ENCODE peak calls at places on chromosomes 13 and 19, in five cellular contexts. One of them, this sample, is unnamed.

GRCh38 chr13:35356572-35356971 is 119.9 kb downstream of the MAB21L1 start:
- DNase-seq in endothelial cell of umbilical vein: peak
- DNase-seq in hepatocyte: no peak
- DNase-seq in neural progenitor cell: no peak
- DNase-seq in mammary epithelial cell: no peak
- DNase-seq in this sample: no peak

GRCh38 chr19:35000647-35001501 is 751 bp downstream of the GRAMD1A start:
- DNase-seq in hepatocyte: peak
- DNase-seq in neural progenitor cell: peak
- DNase-seq in endothelial cell of umbilical vein: peak
- DNase-seq in mammary epithelial cell: peak
- DNase-seq in this sample: peak

GRCh38 chr19:13959962-13960862 is 7.9 kb downstream of the DCAF15 start:
- DNase-seq in endothelial cell of umbilical vein: no peak
- DNase-seq in neural progenitor cell: peak
- DNase-seq in mammary epithelial cell: no peak
- DNase-seq in hepatocyte: peak
- DNase-seq in this sample: peak

GRCh38 chr13:100637380-100637779 is 37.2 kb downstream of the TMTC4 start:
- DNase-seq in neural progenitor cell: no peak
- DNase-seq in hepatocyte: no peak
- DNase-seq in mammary epithelial cell: no peak
- DNase-seq in endothelial cell of umbilical vein: no peak
- DNase-seq in this sample: no peak

GRCh38 chr19:1026189-1027019 is at the start of gene CNN2:
- DNase-seq in neural progenitor cell: peak
- DNase-seq in mammary epithelial cell: peak
- DNase-seq in hepatocyte: peak
- DNase-seq in endothelial cell of umbilical vein: peak
- DNase-seq in this sample: peak

GRCh38 chr19:17841810-17842662 is 5.7 kb downstream of the JAK3 start:
- DNase-seq in mammary epithelial cell: peak
- DNase-seq in neural progenitor cell: peak
- DNase-seq in hepatocyte: peak
- DNase-seq in endothelial cell of umbilical vein: peak
- DNase-seq in this sample: peak

GRCh38 chr13:95643814-95644598 is 500 bp downstream of the DZIP1 start:
- DNase-seq in neural progenitor cell: peak
- DNase-seq in mammary epithelial cell: peak
- DNase-seq in hepatocyte: peak
- DNase-seq in endothelial cell of umbilical vein: peak
- DNase-seq in this sample: peak

GRCh38 chr13:101978546-101979315 is 423.1 kb downstream of the FGF14 start:
- DNase-seq in endothelial cell of umbilical vein: no peak
- DNase-seq in mammary epithelial cell: no peak
- DNase-seq in neural progenitor cell: no peak
- DNase-seq in hepatocyte: no peak
- DNase-seq in this sample: no peak

GRCh38 chr19:7965259-7965841 is 21.9 kb upstream of the TIMM44 start:
- DNase-seq in neural progenitor cell: no peak
- DNase-seq in hepatocyte: no peak
- DNase-seq in endothelial cell of umbilical vein: no peak
- DNase-seq in mammary epithelial cell: no peak
- DNase-seq in this sample: no peak

GRCh38 chr19:13461536-13461935 is 44.7 kb downstream of the CACNA1A start:
- DNase-seq in endothelial cell of umbilical vein: no peak
- DNase-seq in mammary epithelial cell: no peak
- DNase-seq in neural progenitor cell: peak
- DNase-seq in hepatocyte: no peak
- DNase-seq in this sample: no peak

GRCh38 chr19:39858541-39858940 is 12.4 kb upstream of the FBL start:
- DNase-seq in endothelial cell of umbilical vein: no peak
- DNase-seq in neural progenitor cell: peak
- DNase-seq in mammary epithelial cell: no peak
- DNase-seq in hepatocyte: peak
- DNase-seq in this sample: no peak

GRCh38 chr19:40717325-40717879 is 490 bp downstream of the ITPKC start:
- DNase-seq in endothelial cell of umbilical vein: no peak
- DNase-seq in neural progenitor cell: no peak
- DNase-seq in hepatocyte: no peak
- DNase-seq in mammary epithelial cell: no peak
- DNase-seq in this sample: no peak

GRCh38 chr13:32316030-32316344 is 679 bp downstream of the BRCA2 start:
- DNase-seq in hepatocyte: no peak
- DNase-seq in endothelial cell of umbilical vein: no peak
- DNase-seq in neural progenitor cell: peak
- DNase-seq in mammary epithelial cell: no peak
- DNase-seq in this sample: no peak

GRCh38 chr13:51229731-51230130 is 7.5 kb downstream of the FAM124A start:
- DNase-seq in mammary epithelial cell: no peak
- DNase-seq in neural progenitor cell: peak
- DNase-seq in endothelial cell of umbilical vein: peak
- DNase-seq in hepatocyte: no peak
- DNase-seq in this sample: no peak

GRCh38 chr13:77533875-77534788 is 1.4 kb upstream of the SCEL start:
- DNase-seq in neural progenitor cell: no peak
- DNase-seq in mammary epithelial cell: no peak
- DNase-seq in hepatocyte: no peak
- DNase-seq in endothelial cell of umbilical vein: no peak
- DNase-seq in this sample: no peak

GRCh38 chr19:41886761-41887710 is 4.1 kb downstream of the ARHGEF1 start:
- DNase-seq in mammary epithelial cell: peak
- DNase-seq in hepatocyte: no peak
- DNase-seq in neural progenitor cell: no peak
- DNase-seq in endothelial cell of umbilical vein: no peak
- DNase-seq in this sample: no peak

GRCh38 chr13:38785490-38785889 is 98.6 kb downstream of the FREM2 start:
- DNase-seq in hepatocyte: no peak
- DNase-seq in neural progenitor cell: no peak
- DNase-seq in endothelial cell of umbilical vein: no peak
- DNase-seq in mammary epithelial cell: no peak
- DNase-seq in this sample: no peak

GRCh38 chr19:50327013-50327412 is 2.2 kb downstream of the KCNC3 start:
- DNase-seq in neural progenitor cell: no peak
- DNase-seq in mammary epithelial cell: no peak
- DNase-seq in endothelial cell of umbilical vein: no peak
- DNase-seq in hepatocyte: no peak
- DNase-seq in this sample: no peak

GRCh38 chr13:111488466-111489132 is 168.2 kb downstream of the TEX29 start:
- DNase-seq in hepatocyte: no peak
- DNase-seq in mammary epithelial cell: no peak
- DNase-seq in endothelial cell of umbilical vein: no peak
- DNase-seq in neural progenitor cell: no peak
- DNase-seq in this sample: no peak

GRCh38 chr19:57437931-57438330 is 2.8 kb downstream of the ZNF749 start:
- DNase-seq in neural progenitor cell: no peak
- DNase-seq in mammary epithelial cell: no peak
- DNase-seq in hepatocyte: no peak
- DNase-seq in endothelial cell of umbilical vein: no peak
- DNase-seq in this sample: peak

GRCh38 chr13:28059214-28059613 is 41.2 kb downstream of the FLT3 start:
- DNase-seq in hepatocyte: peak
- DNase-seq in endothelial cell of umbilical vein: peak
- DNase-seq in mammary epithelial cell: peak
- DNase-seq in neural progenitor cell: peak
- DNase-seq in this sample: peak

DNA sequence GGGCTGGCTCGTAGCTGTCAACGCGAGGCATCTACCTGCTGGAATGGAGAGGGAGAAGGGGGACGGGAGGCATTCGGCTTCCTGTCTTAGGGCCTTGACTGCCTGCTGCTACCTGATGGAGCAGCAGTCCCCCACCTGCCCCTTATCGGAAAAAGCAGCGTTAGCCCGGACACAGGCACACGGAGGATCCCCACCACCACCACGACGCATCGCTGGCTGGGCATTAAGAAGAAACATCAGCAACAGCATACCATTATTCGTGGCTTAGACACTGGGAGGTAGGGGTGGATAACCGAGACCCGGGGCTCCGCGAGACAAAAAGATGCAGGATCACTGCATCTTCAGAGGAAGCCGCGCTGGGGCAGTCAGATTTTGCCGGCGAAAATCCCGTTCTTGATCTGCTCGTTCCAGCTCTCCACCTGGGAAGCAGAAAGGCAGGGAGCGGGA is 1.1 kb downstream of the COX6B2 start:
- DNase-seq in neural progenitor cell: no peak
- DNase-seq in hepatocyte: no peak
- DNase-seq in endothelial cell of umbilical vein: no peak
- DNase-seq in mammary epithelial cell: peak
- DNase-seq in this sample: no peak
- TF ChIP-seq EZH2 in neural progenitor cell: peak
- TF ChIP-seq EZH2 in hepatocyte: no peak
- TF ChIP-seq EZH2 in endothelial cell of umbilical vein: peak
- TF ChIP-seq EZH2 in mammary epithelial cell: no peak
- TF ChIP-seq EZH2 in this sample: peak

GRCh38 chr13:76020421-76020955 is 384.4 kb downstream of the LMO7 start:
- DNase-seq in hepatocyte: no peak
- DNase-seq in mammary epithelial cell: no peak
- DNase-seq in neural progenitor cell: no peak
- DNase-seq in endothelial cell of umbilical vein: no peak
- DNase-seq in this sample: no peak

GRCh38 chr13:76027131-76027530 is 391.0 kb downstream of the LMO7 start:
- DNase-seq in mammary epithelial cell: no peak
- DNase-seq in endothelial cell of umbilical vein: no peak
- DNase-seq in neural progenitor cell: peak
- DNase-seq in hepatocyte: no peak
- DNase-seq in this sample: no peak

GRCh38 chr13:76025392-76025791 is 389.3 kb downstream of the LMO7 start:
- DNase-seq in endothelial cell of umbilical vein: no peak
- DNase-seq in neural progenitor cell: no peak
- DNase-seq in hepatocyte: no peak
- DNase-seq in mammary epithelial cell: no peak
- DNase-seq in this sample: no peak

GRCh38 chr13:76023644-76024043 is 387.5 kb downstream of the LMO7 start:
- DNase-seq in neural progenitor cell: no peak
- DNase-seq in mammary epithelial cell: peak
- DNase-seq in endothelial cell of umbilical vein: no peak
- DNase-seq in hepatocyte: no peak
- DNase-seq in this sample: peak

DNA sequence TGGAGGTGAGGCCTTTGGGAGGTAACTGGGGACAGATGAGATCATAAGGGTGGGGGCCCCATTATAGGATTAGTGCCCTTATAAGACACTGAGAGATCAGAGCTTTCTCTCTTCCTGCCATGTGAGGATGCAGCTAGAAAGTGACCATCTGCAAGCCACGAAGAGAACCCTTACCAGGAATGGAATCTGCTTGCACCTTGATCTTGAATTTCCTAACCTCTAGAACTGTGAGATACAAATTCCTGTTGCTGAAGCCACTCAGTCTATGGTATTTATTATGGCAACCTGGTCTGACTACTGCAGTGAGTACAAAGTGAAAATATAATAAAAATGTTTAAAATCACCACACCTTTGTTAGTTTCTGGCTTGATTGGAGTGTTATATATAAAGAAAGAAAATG is 388.0 kb downstream of the LMO7 start:
- DNase-seq in mammary epithelial cell: no peak
- DNase-seq in hepatocyte: no peak
- DNase-seq in neural progenitor cell: no peak
- DNase-seq in endothelial cell of umbilical vein: no peak
- DNase-seq in this sample: no peak
- H3K27ac ChIP-seq in mammary epithelial cell: peak
- H3K27ac ChIP-seq in hepatocyte: peak
- H3K27ac ChIP-seq in neural progenitor cell: no peak
- H3K27ac ChIP-seq in endothelial cell of umbilical vein: no peak
- H3K27ac ChIP-seq in this sample: no peak

GRCh38 chr19:11480927-11481776 is at the start of gene ELAVL3:
- DNase-seq in hepatocyte: no peak
- DNase-seq in neural progenitor cell: peak
- DNase-seq in mammary epithelial cell: no peak
- DNase-seq in endothelial cell of umbilical vein: no peak
- DNase-seq in this sample: no peak
- TF ChIP-seq EZH2 in hepatocyte: no peak
- TF ChIP-seq EZH2 in neural progenitor cell: peak
- TF ChIP-seq EZH2 in mammary epithelial cell: peak
- TF ChIP-seq EZH2 in endothelial cell of umbilical vein: peak
- TF ChIP-seq EZH2 in this sample: peak

DNA sequence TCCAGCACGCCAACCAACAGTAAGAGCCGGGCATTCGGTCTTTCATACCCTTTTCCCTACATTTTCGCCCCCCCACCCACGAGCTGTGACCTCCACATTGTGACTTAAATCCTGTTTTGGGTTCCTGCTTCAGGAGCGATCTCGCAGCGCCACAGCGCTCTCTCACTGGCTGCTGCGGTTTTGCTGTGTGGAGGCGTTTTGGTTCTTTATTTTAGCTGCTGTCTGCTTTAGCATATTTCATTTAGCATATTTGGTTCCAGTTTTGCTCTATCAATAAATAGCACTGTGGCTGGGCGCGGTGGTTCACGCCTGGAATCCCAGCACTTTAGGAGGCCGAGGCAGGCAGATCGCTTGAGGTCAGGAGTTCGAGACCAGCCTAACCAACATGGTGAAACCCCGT is 19.6 kb upstream of the SLC39A3 start:
- DNase-seq in hepatocyte: no peak
- DNase-seq in endothelial cell of umbilical vein: no peak
- DNase-seq in neural progenitor cell: no peak
- DNase-seq in mammary epithelial cell: no peak
- DNase-seq in this sample: no peak
- H3K27ac ChIP-seq in hepatocyte: no peak
- H3K27ac ChIP-seq in endothelial cell of umbilical vein: no peak
- H3K27ac ChIP-seq in neural progenitor cell: no peak
- H3K27ac ChIP-seq in mammary epithelial cell: no peak
- H3K27ac ChIP-seq in this sample: no peak

GRCh38 chr13:24385902-24386301 is 76.5 kb downstream of the C1QTNF9 start:
- DNase-seq in mammary epithelial cell: no peak
- DNase-seq in hepatocyte: no peak
- DNase-seq in endothelial cell of umbilical vein: no peak
- DNase-seq in neural progenitor cell: no peak
- DNase-seq in this sample: no peak

GRCh38 chr13:24386816-24387708 is 77.7 kb downstream of the C1QTNF9 start:
- DNase-seq in hepatocyte: no peak
- DNase-seq in endothelial cell of umbilical vein: no peak
- DNase-seq in neural progenitor cell: no peak
- DNase-seq in mammary epithelial cell: no peak
- DNase-seq in this sample: no peak

DNA sequence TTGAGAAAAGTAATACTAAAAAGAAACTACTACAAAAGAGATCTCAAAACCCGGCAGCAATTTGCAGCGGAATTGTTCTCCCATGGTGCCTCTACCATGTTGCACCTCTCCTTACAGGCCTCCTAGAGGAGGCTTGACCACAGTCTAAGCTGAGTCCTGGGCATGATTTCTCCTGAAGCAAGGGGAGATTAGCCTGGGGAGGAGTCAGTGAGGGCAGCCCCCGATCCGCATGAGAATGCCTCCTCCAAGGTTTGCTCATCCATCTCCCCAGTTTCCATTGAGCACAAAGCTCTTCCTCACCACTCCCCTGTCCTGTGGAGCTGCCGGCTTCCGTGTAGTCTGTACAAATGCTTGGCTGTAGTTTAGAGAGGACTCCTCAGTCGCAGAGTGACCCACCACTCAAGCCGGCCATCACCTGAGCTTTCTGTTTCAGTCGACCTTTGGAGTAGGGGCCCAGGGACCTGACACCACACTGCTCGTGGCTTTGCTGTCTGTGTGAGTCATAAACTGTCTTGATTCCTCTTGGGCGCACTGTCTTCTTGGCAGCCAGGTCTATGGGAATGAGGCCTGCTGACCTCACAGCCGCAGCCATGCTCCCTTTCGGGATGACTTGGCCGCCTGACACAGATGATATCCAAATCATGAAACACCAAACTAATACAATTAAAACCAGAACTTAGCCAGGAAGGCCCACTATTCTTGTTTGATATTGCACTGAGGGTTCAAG is 72.3 kb downstream of the C1QTNF9 start:
- DNase-seq in endothelial cell of umbilical vein: no peak
- DNase-seq in mammary epithelial cell: no peak
- DNase-seq in neural progenitor cell: peak
- DNase-seq in hepatocyte: no peak
- DNase-seq in this sample: peak
- TF ChIP-seq EZH2 in endothelial cell of umbilical vein: no peak
- TF ChIP-seq EZH2 in mammary epithelial cell: no peak
- TF ChIP-seq EZH2 in neural progenitor cell: no peak
- TF ChIP-seq EZH2 in hepatocyte: no peak
- TF ChIP-seq EZH2 in this sample: no peak